ENCODE peak calls at places on chromosome 4, in five cellular contexts. D is K562, M is GM23338, W is Panc1, X is stomach. V is an unnamed sample. For H3K4me1, the result is how much of the 10 kb centered on the place peaks cover.

GRCh38 chr4:40840985-40841571 is 91.3 kb downstream of the NSUN7 start:
- DNase-seq in X (peak), W (peak), M (peak), D (peak), V (peak)

GRCh38 chr4:25308761-25309160 is 3.8 kb upstream of the ZCCHC4 start:
- DNase-seq in M (no peak), D (no peak), X (no peak), W (no peak), V (no peak)

GRCh38 chr4:158129649-158130048 is 43.2 kb downstream of the GASK1B start:
- DNase-seq in D (no peak), M (no peak), W (no peak), X (no peak), V (no peak)

GRCh38 chr4:183326853-183327252 is 4.6 kb upstream of the CLDN24 start:
- DNase-seq in W (no peak), X (no peak), M (no peak), D (no peak), V (no peak)

GRCh38 chr4:159757471-159757870 is 654.6 kb downstream of the RAPGEF2 start:
- DNase-seq in X (no peak), D (no peak), M (no peak), W (no peak), V (no peak)

GRCh38 chr4:188532751-188533150 is 393.5 kb downstream of the TRIML1 start:
- DNase-seq in D (no peak), X (no peak), M (no peak), W (no peak), V (no peak)

GRCh38 chr4:127709456-127709855 is 20.7 kb upstream of the SLC25A31 start:
- DNase-seq in D (no peak), M (no peak), W (no peak), X (no peak), V (no peak)

GRCh38 chr4:165360041-165360782 is 18.6 kb upstream of the CPE start:
- DNase-seq in X (no peak), D (no peak), M (no peak), W (no peak), V (no peak)

GRCh38 chr4:186485621-186486062 is 69.7 kb downstream of the MTNR1A start:
- DNase-seq in W (no peak), M (no peak), D (no peak), X (no peak), V (no peak)

GRCh38 chr4:47650584-47651130 is 165.6 kb downstream of the ATP10D start:
- DNase-seq in W (no peak), X (no peak), D (no peak), M (no peak), V (no peak)

GRCh38 chr4:13088726-13089658 is 395.1 kb downstream of the RAB28 start:
- DNase-seq in X (no peak), W (no peak), M (no peak), D (no peak), V (no peak)

GRCh38 chr4:38674206-38675144 is 10.5 kb downstream of the KLF3 start:
- DNase-seq in X (no peak), M (no peak), W (no peak), D (no peak), V (no peak)

GRCh38 chr4:169485791-169486742 is 126.3 kb downstream of the NEK1 start:
- DNase-seq in W (peak), M (peak), D (no peak), X (no peak), V (peak)

GRCh38 chr4:78720994-78721677 is 55.0 kb upstream of the BMP2K start:
- DNase-seq in X (no peak), M (no peak), W (no peak), D (peak), V (peak)

GRCh38 chr4:108709234-108709633 is 53.6 kb downstream of the ETNPPL start:
- DNase-seq in W (no peak), X (no peak), M (peak), D (no peak), V (no peak)

GRCh38 chr4:22268350-22269025 is 247.4 kb downstream of the ADGRA3 start:
- DNase-seq in W (no peak), M (no peak), X (no peak), D (no peak), V (no peak)

GRCh38 chr4:75834095-75834771 is 68.0 kb downstream of the PPEF2 start:
- DNase-seq in M (no peak), D (no peak), W (no peak), X (no peak), V (no peak)

DNA sequence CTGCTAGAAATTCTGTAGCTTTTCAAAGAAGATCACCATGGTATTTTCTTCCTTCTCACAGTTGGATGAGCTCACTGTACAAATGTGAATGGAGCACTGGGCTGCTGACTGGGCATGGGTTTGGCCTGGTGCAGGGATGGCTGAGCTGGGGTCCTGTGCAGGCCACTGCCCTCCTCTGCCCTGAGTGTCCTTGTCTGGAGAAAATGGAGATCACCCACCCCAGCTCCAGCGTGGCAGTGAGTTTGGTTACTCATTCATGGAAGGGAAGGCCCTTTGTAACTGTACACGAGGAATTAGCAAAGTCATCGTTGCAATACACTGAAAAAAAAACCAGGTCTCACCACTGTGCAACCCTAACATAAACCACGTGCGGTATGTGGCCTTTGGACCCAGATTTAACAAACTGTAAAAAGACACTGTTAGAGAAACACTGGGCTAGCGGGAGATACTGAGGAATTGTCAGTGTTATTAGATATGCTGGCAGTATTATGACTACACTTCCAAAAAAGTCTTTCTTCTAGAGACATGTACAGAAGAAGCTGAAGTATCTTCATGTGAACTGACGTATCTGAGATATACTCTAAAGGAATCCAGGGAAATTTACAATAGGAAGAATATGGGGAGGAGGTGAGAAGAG is 16.1 kb upstream of the TBC1D14 start:
- DNase-seq in W (no peak), X (peak), D (no peak), M (no peak), V (peak)
- TF ChIP-seq POLR2AphosphoS5 in W (no peak), X (no peak), D (no peak), M (no peak), V (peak)

GRCh38 chr4:15963568-15963967 is 593 bp upstream of the FGFBP2 start:
- DNase-seq in X (no peak), M (no peak), D (no peak), W (no peak), V (no peak)
- H3K4me1 ChIP-seq in X (under half), M (under half), D (under half), W (under half), V (under half)

GRCh38 chr4:77156912-77157858 is at the start of gene CCNG2:
- DNase-seq in X (peak), M (peak), W (no peak), D (peak), V (peak)

GRCh38 chr4:77154761-77155499 is 2.1 kb upstream of the CCNG2 start:
- DNase-seq in M (no peak), D (no peak), W (no peak), X (no peak), V (no peak)

GRCh38 chr4:77157859-77158486 is 966 bp downstream of the CCNG2 start:
- DNase-seq in W (no peak), X (peak), D (peak), M (peak), V (peak)

GRCh38 chr4:77155631-77156345 is 1.2 kb upstream of the CCNG2 start:
- DNase-seq in M (peak), X (no peak), W (no peak), D (no peak), V (no peak)

GRCh38 chr4:77156533-77156911 is 485 bp upstream of the CCNG2 start:
- DNase-seq in X (peak), D (peak), M (peak), W (peak), V (peak)
- TF ChIP-seq POLR2AphosphoS5 in X (peak), D (no peak), M (peak), W (no peak), V (peak)

GRCh38 chr4:140138428-140138827 is 15.6 kb downstream of the MAML3 start:
- DNase-seq in W (no peak), D (no peak), M (peak), X (no peak), V (no peak)

GRCh38 chr4:140134780-140135179 is 19.2 kb downstream of the MAML3 start:
- DNase-seq in W (no peak), M (no peak), D (no peak), X (no peak), V (no peak)

GRCh38 chr4:140137654-140138053 is 16.3 kb downstream of the MAML3 start:
- DNase-seq in D (no peak), X (no peak), W (no peak), M (peak), V (no peak)

GRCh38 chr4:140135529-140136021 is 18.4 kb downstream of the MAML3 start:
- DNase-seq in D (no peak), X (no peak), W (no peak), M (no peak), V (peak)

DNA sequence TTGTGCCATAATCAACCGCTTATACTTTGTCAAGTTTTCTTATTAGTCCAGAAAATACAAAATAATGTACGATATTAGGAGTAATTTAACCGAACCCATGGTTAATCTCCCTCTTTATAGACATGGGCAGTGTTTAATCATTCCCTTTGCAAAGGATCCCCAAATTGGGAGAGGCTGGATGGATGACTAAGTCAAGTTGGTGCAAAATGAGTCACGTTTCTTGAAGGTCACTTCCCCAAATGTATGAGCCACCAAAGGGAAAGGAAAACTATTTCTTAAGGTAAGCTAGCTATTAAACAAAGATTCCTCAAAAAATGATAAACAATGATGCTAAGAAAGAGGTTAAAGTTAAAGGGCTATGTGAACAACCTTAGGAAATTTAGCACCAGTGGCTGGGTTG is 17.5 kb downstream of the MAML3 start:
- DNase-seq in D (no peak), X (no peak), M (no peak), W (no peak), V (no peak)
- H3K4me1 ChIP-seq in D (under half), X (half or more), M (under half), W (half or more), V (under half)

GRCh38 chr4:4541661-4542570 is at the start of gene STX18:
- DNase-seq in D (peak), W (no peak), M (peak), X (peak), V (peak)
- TF ChIP-seq POLR2AphosphoS5 in D (peak), W (peak), M (peak), X (peak), V (peak)

V was measured in transverse colon.